ENCODE peak calls at places on chromosomes 16 and 17, in five cellular contexts. R is CD8-positive, alpha-beta T cell; J is putamen; V is M059J; Y is heart right ventricle. L is an unnamed sample.

GRCh38 chr17:59696682-59697277 is 10.4 kb downstream of the PTRH2 start:
- DNase-seq in R (no peak), J (no peak), V (no peak), Y (no peak), L (no peak)

GRCh38 chr16:20327444-20328041 is at the start of gene GP2:
- DNase-seq in R (no peak), J (no peak), V (no peak), Y (no peak), L (no peak)

GRCh38 chr17:76969598-76970172 is 101.5 kb downstream of the MGAT5B start:
- DNase-seq in R (no peak), J (no peak), V (peak; percentile 45), Y (no peak), L (peak; percentile 32)

GRCh38 chr17:19728114-19728495 is 11.7 kb upstream of the SLC47A2 start:
- DNase-seq in R (no peak), J (peak; percentile 88), V (peak; percentile 83), Y (peak; percentile 86), L (peak; percentile 44)

GRCh38 chr16:79871906-79872305 is 271.4 kb upstream of the MAF start:
- DNase-seq in R (no peak), J (no peak), V (no peak), Y (no peak), L (peak; percentile 85)

GRCh38 chr16:27174007-27174406 is 29.3 kb upstream of the KDM8 start:
- DNase-seq in R (peak; percentile 43), J (no peak), V (peak; percentile 31), Y (no peak), L (peak; percentile 16)

GRCh38 chr16:88451586-88452484 is 1.2 kb upstream of the ZFPM1 start:
- DNase-seq in R (no peak), J (no peak), V (no peak), Y (no peak), L (peak; percentile 56)

GRCh38 chr17:57909548-57909947 is 45.7 kb downstream of the CUEDC1 start:
- DNase-seq in R (no peak), J (no peak), V (no peak), Y (no peak), L (no peak)

GRCh38 chr17:7336240-7337175 is at the start of gene ACAP1:
- DNase-seq in R (peak; percentile 89), J (no peak), V (no peak), Y (no peak), L (no peak)

GRCh38 chr16:86821933-86822332 is 243.6 kb downstream of the FOXL1 start:
- DNase-seq in R (no peak), J (no peak), V (peak; percentile 33), Y (no peak), L (no peak)

GRCh38 chr16:79293831-79294230 is 306.7 kb downstream of the MAF start:
- DNase-seq in R (no peak), J (no peak), V (no peak), Y (no peak), L (no peak)

GRCh38 chr16:1264257-1265089 is 8.6 kb downstream of the TPSD1 start:
- DNase-seq in R (no peak), J (no peak), V (no peak), Y (no peak), L (no peak)

GRCh38 chr16:55257971-55258613 is 65.9 kb upstream of the IRX6 start:
- DNase-seq in R (peak; percentile 2), J (no peak), V (peak; percentile 33), Y (peak; percentile 39), L (peak; percentile 61)

L was measured in kidney tubule cell.